ENCODE peak calls at places on chromosomes 3 and 15, in seven cellular contexts. Q, V, L, E, H, C and X are unnamed samples.

GRCh38 chr15:40695469-40695910 is 516 bp downstream of the RAD51 start:
- DNase-seq in L (no peak), Q (no peak), C (no peak), V (no peak), H (no peak), E (no peak), X (peak)

GRCh38 chr3:128399221-128399915 is 67.3 kb downstream of the DNAJB8 start:
- DNase-seq in H (no peak), E (no peak), C (no peak), L (no peak), Q (no peak), V (peak), X (no peak)

GRCh38 chr3:47780727-47781325 is 867 bp downstream of the SMARCC1 start:
- DNase-seq in C (no peak), Q (no peak), H (no peak), V (no peak), L (no peak), E (no peak), X (peak)

GRCh38 chr3:134104031-134104430 is 74.3 kb upstream of the SLCO2A1 start:
- DNase-seq in E (no peak), C (no peak), V (no peak), Q (no peak), H (no peak), L (no peak), X (no peak)

GRCh38 chr3:141320399-141321108 is 47.8 kb upstream of the ZBTB38 start:
- DNase-seq in C (no peak), V (no peak), H (no peak), E (no peak), L (no peak), Q (no peak), X (no peak)

GRCh38 chr3:111031538-111031937 is 40.1 kb upstream of the NECTIN3 start:
- DNase-seq in Q (no peak), H (no peak), L (no peak), C (no peak), E (no peak), V (no peak), X (no peak)

GRCh38 chr3:181230258-181230657 is 240.7 kb upstream of the DNAJC19 start:
- DNase-seq in Q (no peak), E (no peak), V (peak), C (no peak), L (no peak), H (no peak), X (no peak)

GRCh38 chr15:94667109-94667508 is 435.7 kb downstream of the MCTP2 start:
- DNase-seq in V (no peak), C (no peak), Q (no peak), H (no peak), E (no peak), L (no peak), X (no peak)

GRCh38 chr3:44833394-44833793 is 28.3 kb upstream of the TMEM42 start:
- DNase-seq in Q (no peak), C (no peak), H (no peak), L (no peak), V (peak), E (no peak), X (no peak)

GRCh38 chr15:56035166-56035565 is 41.8 kb upstream of the NEDD4 start:
- DNase-seq in L (no peak), C (no peak), V (no peak), H (no peak), Q (no peak), E (no peak), X (no peak)

GRCh38 chr3:69433016-69433937 is 47.4 kb upstream of the FRMD4B start:
- DNase-seq in C (no peak), H (no peak), E (no peak), Q (no peak), V (no peak), L (no peak), X (no peak)

GRCh38 chr15:66482539-66482938 is 15.0 kb downstream of the SNAPC5 start:
- DNase-seq in H (peak), C (no peak), L (no peak), E (no peak), Q (no peak), V (no peak), X (no peak)

GRCh38 chr3:5250467-5251195 is 63.1 kb downstream of the EDEM1 start:
- DNase-seq in Q (no peak), V (no peak), H (no peak), L (no peak), E (no peak), C (no peak), X (no peak)

GRCh38 chr3:188673509-188674239 is 498.1 kb upstream of the TPRG1 start:
- DNase-seq in V (no peak), H (no peak), L (no peak), E (no peak), C (no peak), Q (no peak), X (no peak)

GRCh38 chr3:177137774-177138705 is 59.2 kb downstream of the TBL1XR1 start:
- DNase-seq in H (no peak), V (no peak), C (no peak), L (no peak), Q (no peak), E (no peak), X (no peak)

GRCh38 chr15:94972314-94972713 is 741.0 kb downstream of the MCTP2 start:
- DNase-seq in Q (no peak), H (no peak), L (no peak), V (no peak), C (peak), E (no peak), X (no peak)

GRCh38 chr15:88911766-88912118 is 1.4 kb downstream of the MFGE8 start:
- DNase-seq in E (no peak), C (peak), Q (no peak), H (no peak), V (peak), L (peak), X (no peak)

DNA sequence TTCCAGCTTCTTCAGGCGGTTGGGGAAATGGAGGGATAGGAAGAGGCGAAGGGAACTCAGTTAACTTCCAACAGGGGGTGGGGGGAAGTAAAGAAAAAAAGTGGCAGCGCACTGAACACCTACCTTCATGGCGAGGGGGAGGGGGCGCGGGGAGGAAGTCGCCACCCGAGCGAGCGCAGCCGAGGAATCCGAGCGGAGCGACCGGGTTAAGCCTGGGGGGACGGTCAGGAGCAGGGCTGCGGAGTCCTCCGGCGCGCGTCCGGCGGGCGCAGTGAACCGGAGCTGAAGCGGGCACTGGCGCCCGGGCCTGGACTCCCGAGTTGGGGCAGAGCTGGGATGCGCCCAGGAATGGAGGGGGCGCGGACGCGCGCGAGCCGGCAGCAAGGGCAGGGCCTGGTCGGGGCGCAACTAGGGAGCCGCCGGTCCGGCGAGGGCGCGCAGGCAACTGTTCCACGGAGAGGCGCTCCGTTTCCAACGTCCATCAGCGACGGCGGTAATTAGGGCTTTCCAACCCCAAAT is at the start of gene WNT5A:
- DNase-seq in C (peak), V (peak), Q (peak), H (peak), L (peak), E (no peak), X (no peak)
- H3K4me3 ChIP-seq in C (peak), V (peak), Q (peak), H (peak), L (peak), E (no peak), X (no peak)

GRCh38 chr3:71226565-71227281 is 356.8 kb downstream of the FOXP1 start:
- DNase-seq in C (no peak), E (peak), H (no peak), Q (peak), V (peak), L (peak), X (peak)

GRCh38 chr3:71225285-71225684 is 358.2 kb downstream of the FOXP1 start:
- DNase-seq in L (no peak), E (no peak), Q (no peak), V (no peak), H (no peak), C (no peak), X (no peak)

GRCh38 chr3:71225951-71226564 is 357.5 kb downstream of the FOXP1 start:
- DNase-seq in H (no peak), C (no peak), E (no peak), V (peak), L (no peak), Q (no peak), X (no peak)

GRCh38 chr3:71228156-71228885 is 355.2 kb downstream of the FOXP1 start:
- DNase-seq in E (no peak), V (no peak), Q (no peak), L (no peak), C (no peak), H (no peak), X (no peak)

DNA sequence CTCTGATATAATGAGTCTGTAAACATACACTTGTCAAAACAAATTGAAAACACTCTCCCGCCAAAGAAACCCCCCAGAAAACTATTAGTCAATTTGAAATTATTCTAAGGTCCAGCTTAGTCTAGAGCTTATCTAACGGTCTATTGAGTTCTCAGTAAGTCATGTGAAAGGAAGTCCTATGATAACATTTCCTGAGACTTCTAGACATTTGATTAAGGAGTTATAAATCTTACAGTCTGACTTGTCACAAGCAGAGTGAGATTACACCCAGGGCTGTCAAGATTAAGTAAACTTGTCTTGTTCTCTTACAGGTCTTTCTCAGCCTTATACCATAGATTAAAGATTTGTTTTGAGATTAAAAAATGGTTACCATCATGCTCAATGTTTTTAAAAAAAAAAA is 356.2 kb downstream of the FOXP1 start:
- DNase-seq in H (no peak), V (no peak), C (no peak), L (no peak), Q (no peak), E (no peak), X (peak)
- H3K4me3 ChIP-seq in H (no peak), V (no peak), C (no peak), L (peak), Q (peak), E (peak), X (peak)

GRCh38 chr3:43169987-43170386 is 64.1 kb upstream of the POMGNT2 start:
- DNase-seq in V (no peak), E (no peak), Q (no peak), L (no peak), H (no peak), C (no peak), X (no peak)
- H3K4me3 ChIP-seq in V (no peak), E (no peak), Q (no peak), L (no peak), H (no peak), C (no peak), X (no peak)

DNA sequence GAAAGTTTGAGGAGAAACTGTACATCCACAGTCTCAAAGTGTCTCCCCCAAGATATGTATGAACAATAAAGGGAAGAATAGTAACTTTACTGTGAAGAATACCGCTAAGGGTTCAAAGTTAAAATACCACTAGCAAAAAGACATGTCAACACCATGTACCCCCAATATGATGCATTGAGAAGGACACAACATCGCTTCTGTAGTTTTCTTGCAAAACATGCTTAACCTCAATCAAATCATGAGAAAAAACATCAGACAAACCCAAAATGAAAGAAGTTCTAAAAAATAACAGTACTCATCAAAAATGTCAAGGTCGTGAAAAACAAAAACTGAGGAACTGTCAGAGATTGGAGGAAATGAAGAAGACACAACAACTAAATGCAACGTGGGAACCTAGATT is 3.6 kb downstream of the HERC1 start:
- DNase-seq in L (no peak), V (no peak), Q (no peak), E (no peak), C (no peak), H (no peak), X (no peak)
- H3K4me3 ChIP-seq in L (no peak), V (no peak), Q (no peak), E (no peak), C (no peak), H (no peak), X (no peak)